ENCODE peak calls at places on chromosomes 4 and X, in seven cellular contexts. V, B, U, L, E, W and Q are unnamed samples.

GRCh38 chr4:56788081-56788480 is 33.4 kb downstream of the SPINK2 start:
- DNase-seq in V (no peak), B (no peak), U (no peak), L (no peak), E (no peak), W (no peak), Q (no peak)

GRCh38 chrX:152074163-152074562 is 64.2 kb downstream of the MAGEA10 start:
- DNase-seq in V (peak; percentile 0), B (no peak), U (no peak), L (no peak), E (no peak), W (no peak), Q (no peak)

GRCh38 chr4:65668201-65669007 is 1.9 kb downstream of the EPHA5 start:
- DNase-seq in V (peak; percentile 10), B (peak; percentile 24), U (no peak), L (peak; percentile 9), E (peak; percentile 25), W (no peak), Q (peak; percentile 24)

GRCh38 chr4:86296865-86297264 is 63.0 kb downstream of the MAPK10 start:
- DNase-seq in V (no peak), B (no peak), U (no peak), L (no peak), E (no peak), W (no peak), Q (no peak)

GRCh38 chrX:29687687-29688086 is 527.7 kb upstream of the MAGEB2 start:
- DNase-seq in V (peak; percentile 21), B (no peak), U (no peak), L (peak; percentile 7), E (no peak), W (no peak), Q (peak; percentile 12)

GRCh38 chr4:68152411-68152810 is 22.7 kb upstream of the TMPRSS11F start:
- DNase-seq in V (no peak), B (no peak), U (no peak), L (peak; percentile 96), E (no peak), W (no peak), Q (no peak)

GRCh38 chr4:77905651-77906263 is 43.1 kb downstream of the MRPL1 start:
- DNase-seq in V (no peak), B (no peak), U (no peak), L (no peak), E (no peak), W (no peak), Q (no peak)

GRCh38 chr4:41525129-41525528 is 12.8 kb upstream of the LIMCH1 start:
- DNase-seq in V (peak; percentile 41), B (no peak), U (no peak), L (peak; percentile 70), E (no peak), W (no peak), Q (peak; percentile 90)

GRCh38 chrX:5829469-5829868 is 399.2 kb downstream of the NLGN4X start:
- DNase-seq in V (no peak), B (no peak), U (no peak), L (no peak), E (no peak), W (no peak), Q (no peak)

GRCh38 chr4:30103455-30103854 is 616.7 kb upstream of the PCDH7 start:
- DNase-seq in V (no peak), B (no peak), U (no peak), L (peak; percentile 44), E (no peak), W (no peak), Q (no peak)

GRCh38 chr4:111074523-111075114 is 451.7 kb upstream of the PITX2 start:
- DNase-seq in V (no peak), B (no peak), U (peak; percentile 23), L (no peak), E (no peak), W (no peak), Q (no peak)

GRCh38 chr4:38069271-38069760 is 109.1 kb downstream of the PTTG2 start:
- DNase-seq in V (no peak), B (peak; percentile 63), U (no peak), L (peak; percentile 92), E (peak; percentile 73), W (no peak), Q (no peak)

GRCh38 chr4:84792366-84793301 is 173.9 kb downstream of the WDFY3 start:
- DNase-seq in V (peak; percentile 56), B (no peak), U (no peak), L (no peak), E (no peak), W (peak; percentile 44), Q (no peak)

GRCh38 chrX:103215768-103216085 is 819 bp downstream of the BEX4 start:
- DNase-seq in V (no peak), B (no peak), U (no peak), L (no peak), E (no peak), W (no peak), Q (no peak)

GRCh38 chr4:184983660-184984356 is 34.5 kb upstream of the HELT start:
- DNase-seq in V (peak; percentile 34), B (peak; percentile 64), U (peak; percentile 64), L (peak; percentile 38), E (peak; percentile 59), W (peak; percentile 2), Q (no peak)

GRCh38 chrX:153226344-153227190 is 47.5 kb downstream of the MAGEA1 start:
- DNase-seq in V (peak; percentile 4), B (peak; percentile 24), U (no peak), L (peak; percentile 94), E (peak; percentile 42), W (no peak), Q (no peak)
- H3K4me3 ChIP-seq in V (no peak overlapping the region), B (no peak overlapping the region), U (no peak overlapping the region), L (no peak overlapping the region), E (no peak overlapping the region), W (no peak overlapping the region), Q (no peak overlapping the region)

DNA sequence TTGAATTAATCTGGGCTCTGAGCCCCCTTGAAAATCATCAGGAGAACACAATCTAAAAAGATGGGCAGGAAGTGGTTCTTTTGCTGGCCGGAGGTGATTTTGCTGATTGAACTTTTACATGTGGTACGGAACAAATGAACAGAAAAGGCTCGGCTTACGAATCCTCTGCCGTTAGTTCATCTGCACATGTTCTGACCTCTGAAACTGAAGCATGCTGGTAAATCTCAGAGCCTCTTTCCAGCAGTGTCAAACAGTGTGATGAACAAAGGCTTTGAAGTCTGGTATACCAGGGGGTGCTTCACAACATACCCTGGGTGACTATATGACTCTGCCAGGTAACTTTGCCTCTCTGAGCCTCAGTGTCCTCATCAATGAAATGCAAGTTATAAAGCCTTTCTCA is 194.2 kb upstream of the C1QTNF7 start:
- DNase-seq in V (peak; percentile 7), B (no peak), U (no peak), L (no peak), E (no peak), W (no peak), Q (no peak)
- H3K4me3 ChIP-seq in V (no peak overlapping the region), B (no peak overlapping the region), U (peak overlapping the region; percentile 2), L (no peak overlapping the region), E (no peak overlapping the region), W (no peak overlapping the region), Q (no peak overlapping the region)

DNA sequence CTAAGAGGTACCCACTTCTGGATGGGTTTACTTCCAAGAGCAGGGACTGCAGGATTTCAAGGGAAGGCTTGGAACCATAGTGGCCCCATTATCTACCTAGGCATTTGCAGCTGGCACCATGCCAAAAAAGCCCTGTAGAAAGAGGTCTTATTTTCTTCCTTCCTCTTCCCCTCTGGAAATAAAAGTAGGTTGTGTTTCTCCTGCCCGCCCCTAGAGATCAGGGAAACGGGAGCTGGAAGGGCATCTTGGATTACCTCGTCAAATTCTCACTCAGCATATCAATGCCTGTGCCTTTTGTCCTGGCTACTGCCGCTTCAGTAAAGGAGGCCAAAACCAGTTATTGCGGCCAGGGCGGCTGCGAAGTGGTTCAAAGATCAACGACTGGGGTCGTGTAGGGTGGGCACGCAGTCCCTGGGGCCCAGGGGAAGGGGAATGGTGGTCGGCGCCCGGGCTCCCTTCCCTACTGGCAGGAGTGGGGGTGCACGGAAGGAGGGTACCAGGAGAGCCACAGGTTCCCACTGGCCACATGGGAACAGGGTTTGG is 1.5 kb downstream of the SCD5 start:
- DNase-seq in V (no peak), B (no peak), U (no peak), L (no peak), E (peak; percentile 47), W (no peak), Q (no peak)
- H3K4me3 ChIP-seq in V (peak overlapping the region; percentile 77), B (peak overlapping the region; percentile 73), U (no peak overlapping the region), L (peak overlapping the region; percentile 71), E (peak overlapping the region; percentile 80), W (peak overlapping the region; percentile 80), Q (peak overlapping the region; percentile 69)

DNA sequence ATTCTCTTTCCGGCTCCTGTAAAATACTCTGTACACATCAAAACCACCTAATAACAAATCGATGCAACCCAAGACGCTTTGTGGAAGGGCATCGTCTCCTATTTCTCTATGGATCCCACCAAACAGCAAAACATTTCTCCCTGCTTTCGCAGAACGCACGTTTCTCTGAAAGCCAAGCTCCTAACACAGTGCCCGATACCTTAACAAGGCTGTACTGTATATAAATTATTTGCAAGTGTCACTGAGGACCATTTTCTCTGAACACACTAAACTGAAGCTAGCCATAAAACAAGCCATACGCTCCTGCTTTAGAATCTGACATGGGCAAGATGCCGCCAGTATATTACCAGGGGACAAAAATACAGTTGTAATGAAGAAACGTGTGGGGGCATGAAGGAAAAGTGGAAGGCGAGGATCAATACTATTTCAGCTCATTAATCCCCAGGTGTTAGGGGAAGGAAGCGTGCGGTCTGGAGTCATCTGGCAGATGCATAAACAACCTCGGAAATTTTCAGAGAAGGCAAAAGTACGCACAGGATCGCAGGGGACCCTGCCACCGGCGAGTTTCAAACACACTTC is 715 bp downstream of the KCNIP4 start:
- DNase-seq in V (no peak), B (no peak), U (no peak), L (no peak), E (no peak), W (no peak), Q (no peak)
- H3K4me3 ChIP-seq in V (no peak overlapping the region), B (peak overlapping the region; percentile 61), U (no peak overlapping the region), L (no peak overlapping the region), E (peak overlapping the region; percentile 46), W (peak overlapping the region; percentile 41), Q (peak overlapping the region; percentile 48)

GRCh38 chrX:7102119-7102518 is 45.4 kb upstream of the STS start:
- DNase-seq in V (no peak), B (no peak), U (no peak), L (no peak), E (no peak), W (no peak), Q (no peak)

DNA sequence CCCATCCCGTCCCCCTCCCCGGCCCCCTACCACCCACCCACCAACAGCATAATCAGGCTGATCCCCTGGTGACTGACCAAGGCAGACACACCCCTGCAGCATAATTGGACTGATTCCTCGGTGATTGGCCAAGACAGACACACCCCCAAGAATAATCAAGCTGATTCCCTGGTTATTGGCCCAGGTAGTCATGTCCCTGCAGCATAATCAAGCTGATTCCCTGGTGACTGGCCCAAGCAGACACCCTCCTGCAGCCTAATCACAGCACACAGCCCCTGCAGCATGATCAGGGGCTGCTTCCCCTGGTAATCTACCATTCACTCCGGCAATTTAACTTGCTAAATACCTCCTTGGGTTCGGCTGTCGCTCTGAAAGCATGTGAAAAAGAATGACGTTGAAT is 47.5 kb upstream of the STS start:
- DNase-seq in V (no peak), B (no peak), U (no peak), L (no peak), E (no peak), W (no peak), Q (no peak)
- H3K4me3 ChIP-seq in V (no peak overlapping the region), B (no peak overlapping the region), U (no peak overlapping the region), L (no peak overlapping the region), E (no peak overlapping the region), W (no peak overlapping the region), Q (no peak overlapping the region)

GRCh38 chrX:57595381-57595811 is 3.6 kb downstream of the ZXDB start:
- DNase-seq in V (peak; percentile 83), B (peak; percentile 46), U (no peak), L (peak; percentile 61), E (peak; percentile 36), W (peak; percentile 44), Q (peak; percentile 59)
- H3K4me3 ChIP-seq in V (no peak overlapping the region), B (no peak overlapping the region), U (no peak overlapping the region), L (peak overlapping the region; percentile 28), E (no peak overlapping the region), W (no peak overlapping the region), Q (no peak overlapping the region)